ENCODE peak calls at places on chromosome 6, in four cellular contexts. G, B, U and K are unnamed samples.

GRCh38 chr6:139534472-139535115 is 160.1 kb upstream of the CITED2 start:
- DNase-seq in G (no peak), B (no peak), U (no peak), K (peak; percentile 71)

GRCh38 chr6:68400396-68400795 is 234.7 kb upstream of the ADGRB3 start:
- DNase-seq in G (no peak), B (no peak), U (no peak), K (no peak)

GRCh38 chr6:46234700-46235099 is 63.9 kb upstream of the ENPP5 start:
- DNase-seq in G (no peak), B (no peak), U (no peak), K (no peak)

GRCh38 chr6:10520468-10520867 is 683 bp upstream of the GCNT2 start:
- DNase-seq in G (no peak), B (no peak), U (no peak), K (no peak)

GRCh38 chr6:165227644-165228329 is 81.6 kb downstream of the C6orf118 start:
- DNase-seq in G (no peak), B (no peak), U (no peak), K (no peak)

GRCh38 chr6:80543598-80544181 is 437.2 kb downstream of the BCKDHB start:
- DNase-seq in G (no peak), B (no peak), U (no peak), K (no peak)

GRCh38 chr6:113774122-113774835 is 82.9 kb upstream of the MARCKS start:
- DNase-seq in G (no peak), B (no peak), U (no peak), K (no peak)

GRCh38 chr6:12324741-12325140 is 34.6 kb downstream of the EDN1 start:
- DNase-seq in G (no peak), B (no peak), U (no peak), K (no peak)

GRCh38 chr6:44701637-44702101 is 314.2 kb downstream of the CDC5L start:
- DNase-seq in G (no peak), B (no peak), U (no peak), K (no peak)

GRCh38 chr6:22877946-22878705 is 308.8 kb downstream of the HDGFL1 start:
- DNase-seq in G (no peak), B (no peak), U (no peak), K (no peak)

GRCh38 chr6:123333000-123333756 is 303.6 kb downstream of the TRDN start:
- DNase-seq in G (no peak), B (no peak), U (no peak), K (no peak)

GRCh38 chr6:169174516-169175359 is 78.9 kb downstream of the THBS2 start:
- DNase-seq in G (no peak), B (no peak), U (no peak), K (no peak)

GRCh38 chr6:100761841-100762240 is 119.3 kb downstream of the ASCC3 start:
- DNase-seq in G (no peak), B (no peak), U (no peak), K (no peak)

GRCh38 chr6:137824502-137824879 is 42.6 kb upstream of the TNFAIP3 start:
- DNase-seq in G (no peak), B (no peak), U (no peak), K (no peak)

GRCh38 chr6:104929348-104929747 is 27.6 kb upstream of the LIN28B start:
- DNase-seq in G (no peak), B (no peak), U (no peak), K (no peak)

DNA sequence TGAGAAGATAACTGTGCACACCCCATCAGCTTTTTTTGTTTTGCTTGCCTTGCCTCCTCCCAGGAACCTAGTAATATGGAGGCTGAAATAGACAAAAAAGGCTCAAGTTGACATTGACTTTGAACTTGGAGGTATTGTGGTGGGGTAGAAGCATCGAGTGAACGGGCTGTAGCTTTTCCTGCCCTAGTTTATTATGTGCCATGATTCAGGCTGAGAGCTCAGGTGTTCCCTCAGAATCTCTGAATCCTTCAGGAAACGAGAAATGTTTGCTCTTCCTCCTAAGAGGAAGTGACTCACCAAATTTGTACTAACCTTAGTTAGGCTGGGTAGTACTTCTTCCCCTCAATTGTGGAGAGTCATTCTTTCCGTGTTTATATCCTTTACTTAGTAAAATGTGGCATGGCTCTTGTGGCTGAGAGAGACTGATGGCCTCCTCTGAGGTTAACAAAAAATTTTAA is 98.8 kb downstream of the SASH1 start:
- DNase-seq in G (no peak), B (no peak), U (no peak), K (no peak)
- H3K4me1 ChIP-seq in G (peaks cover 12% of the 10 kb centered on the region), B (no peaks in the 10 kb centered on the region), U (no peaks in the 10 kb centered on the region), K (no peaks in the 10 kb centered on the region)

DNA sequence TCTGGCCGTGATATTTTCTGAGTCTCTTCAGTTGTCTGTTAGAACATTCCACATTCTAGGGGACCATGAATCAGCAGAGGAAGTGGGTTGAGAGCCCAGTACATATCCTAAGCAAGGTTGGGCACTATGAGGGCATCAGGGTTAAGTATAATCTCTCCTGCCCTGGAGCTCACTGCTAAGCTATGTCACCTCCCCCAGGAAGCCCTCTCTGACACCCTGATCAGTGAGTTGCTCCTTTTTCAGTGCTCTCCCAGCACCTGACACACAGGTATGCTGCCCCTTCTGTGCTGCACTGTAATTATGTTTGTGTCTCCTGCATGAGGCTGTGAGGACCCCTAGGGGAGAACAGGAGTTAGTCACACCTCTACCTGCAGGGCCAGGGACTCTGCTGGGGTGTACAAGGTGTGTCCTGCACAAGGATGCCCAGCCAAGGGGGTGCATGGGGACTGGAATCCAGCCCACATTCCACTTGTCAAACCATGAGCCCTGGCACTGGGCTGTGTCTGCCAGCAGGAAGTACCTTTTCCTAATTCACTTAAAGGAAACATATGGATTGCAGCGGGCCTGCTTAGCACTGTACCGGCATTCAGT is 3.9 kb downstream of the RAB44 start:
- DNase-seq in G (no peak), B (no peak), U (no peak), K (no peak)
- TF ChIP-seq CTCF in G (no peak), B (no peak), U (no peak), K (no peak)

GRCh38 chr6:143192766-143193165 is 132.1 kb downstream of the AIG1 start:
- DNase-seq in G (no peak), B (no peak), U (no peak), K (no peak)

GRCh38 chr6:143193571-143194094 is 132.9 kb downstream of the AIG1 start:
- DNase-seq in G (no peak), B (no peak), U (no peak), K (no peak)

GRCh38 chr6:143187173-143187908 is 126.7 kb downstream of the AIG1 start:
- DNase-seq in G (no peak), B (no peak), U (no peak), K (no peak)

GRCh38 chr6:143183735-143184134 is 123.0 kb downstream of the AIG1 start:
- DNase-seq in G (no peak), B (no peak), U (no peak), K (no peak)

GRCh38 chr6:143188292-143188691 is 127.6 kb downstream of the AIG1 start:
- DNase-seq in G (no peak), B (no peak), U (no peak), K (no peak)
- H3K36me3 ChIP-seq in G (no peaks in the 10 kb centered on the region), B (no peaks in the 10 kb centered on the region), U (no peaks in the 10 kb centered on the region), K (no peaks in the 10 kb centered on the region)

GRCh38 chr6:53067799-53068442 is 2.7 kb downstream of the FBXO9 start:
- DNase-seq in G (no peak), B (no peak), U (no peak), K (no peak)

GRCh38 chr6:53070808-53071207 is 5.6 kb downstream of the FBXO9 start:
- DNase-seq in G (no peak), B (no peak), U (no peak), K (no peak)

GRCh38 chr6:53066874-53067273 is 1.7 kb downstream of the FBXO9 start:
- DNase-seq in G (no peak), B (no peak), U (no peak), K (no peak)

GRCh38 chr6:53067307-53067706 is 2.1 kb downstream of the FBXO9 start:
- DNase-seq in G (no peak), B (no peak), U (no peak), K (no peak)

DNA sequence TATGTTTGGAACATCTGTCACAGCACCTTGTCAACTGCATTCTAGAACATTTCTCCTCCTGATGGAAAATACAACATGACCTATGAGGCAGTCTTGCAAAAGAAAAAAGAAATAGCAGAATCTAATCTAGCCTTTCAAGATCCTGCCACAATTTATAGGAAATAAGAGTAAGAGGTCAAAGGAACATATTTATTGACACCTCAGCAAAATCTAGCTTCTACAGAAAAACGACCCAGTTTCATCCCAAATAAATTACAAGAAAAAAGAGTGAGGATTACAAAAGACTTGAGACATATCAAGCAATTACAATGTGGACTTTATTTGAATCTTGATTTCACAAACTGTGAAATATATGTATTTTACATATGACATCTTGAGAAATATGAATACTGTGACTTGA is 4.2 kb downstream of the FBXO9 start:
- DNase-seq in G (no peak), B (no peak), U (no peak), K (no peak)
- H3K4me1 ChIP-seq in G (peaks cover 12% of the 10 kb centered on the region), B (no peaks in the 10 kb centered on the region), U (peaks cover 7% of the 10 kb centered on the region), K (peaks cover 9% of the 10 kb centered on the region)

DNA sequence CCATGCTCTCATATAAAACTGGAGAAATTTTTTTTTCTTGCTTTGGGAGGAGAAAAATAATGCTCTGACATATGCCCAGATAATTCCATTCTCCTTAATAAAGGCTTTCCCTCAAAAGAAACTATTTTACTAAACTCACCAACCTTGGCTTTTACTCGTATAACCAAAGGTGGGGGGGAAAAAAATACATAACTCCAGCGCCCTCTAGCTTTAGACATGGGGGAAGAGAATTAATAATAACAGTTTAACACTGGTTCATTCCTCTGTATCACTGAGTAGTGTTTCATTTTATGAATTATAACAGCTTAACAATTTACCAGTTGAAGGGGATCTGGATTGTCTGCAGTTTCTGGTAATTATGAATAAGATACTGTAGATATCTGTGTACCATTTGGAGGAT is 1226.1 kb downstream of the GRIK2 start:
- DNase-seq in G (no peak), B (no peak), U (no peak), K (no peak)
- TF ChIP-seq CTCF in G (no peak), B (no peak), U (no peak), K (no peak)

DNA sequence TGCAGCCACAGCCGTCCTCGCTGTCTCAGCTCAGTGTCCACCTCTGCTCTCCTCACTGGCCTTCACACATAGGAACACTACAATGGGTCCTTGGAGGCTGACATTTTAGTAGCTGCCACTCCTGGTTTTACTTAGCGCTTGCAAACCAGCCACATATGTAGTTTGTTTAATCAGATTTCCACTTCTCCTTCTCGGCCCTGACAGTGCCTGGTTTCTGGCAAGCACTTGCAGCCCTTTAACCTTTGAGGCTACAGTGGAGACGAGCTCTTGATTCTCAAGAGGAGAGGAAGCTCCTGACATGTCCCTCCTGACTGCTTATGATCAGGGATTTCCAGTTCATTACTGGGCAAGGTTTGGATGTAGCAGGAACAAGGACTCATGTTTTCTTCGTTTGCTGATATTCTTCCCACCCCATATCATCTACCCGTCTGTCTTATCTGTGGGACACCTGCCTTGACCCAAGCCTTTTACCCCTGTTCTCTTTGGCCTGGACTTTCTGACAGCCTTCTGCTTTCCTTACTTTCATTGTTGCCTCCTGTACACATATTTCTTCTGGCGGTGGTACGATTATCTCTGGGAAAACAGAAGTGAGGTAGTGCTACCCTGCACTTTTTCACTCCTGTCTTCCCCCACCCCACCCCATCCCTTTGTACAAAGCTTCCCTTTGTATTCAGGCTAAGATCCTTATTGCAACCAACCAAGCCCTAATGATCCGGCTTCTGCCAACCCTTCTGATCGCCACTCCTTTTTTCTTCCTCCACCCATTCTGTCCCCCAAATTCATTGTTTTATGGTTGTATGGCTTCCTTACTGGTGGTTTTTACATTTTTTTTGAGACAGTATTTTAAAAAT is 31.2 kb downstream of the CEP43 start:
- DNase-seq in G (no peak), B (no peak), U (no peak), K (no peak)
- H3K36me3 ChIP-seq in G (no peaks in the 10 kb centered on the region), B (no peaks in the 10 kb centered on the region), U (peaks cover 11% of the 10 kb centered on the region), K (peaks cover 6% of the 10 kb centered on the region)

GRCh38 chr6:128511518-128511917 is 8.9 kb downstream of the PTPRK start:
- DNase-seq in G (no peak), B (no peak), U (no peak), K (no peak)
- H3K4me1 ChIP-seq in G (peaks cover 7% of the 10 kb centered on the region), B (no peaks in the 10 kb centered on the region), U (peaks cover 20% of the 10 kb centered on the region), K (peaks cover 78% of the 10 kb centered on the region)

GRCh38 chr6:25961619-25962367 is 809 bp upstream of the TRIM38 start:
- DNase-seq in G (no peak), B (no peak), U (no peak), K (no peak)
- TF ChIP-seq CTCF in G (no peak), B (no peak), U (no peak), K (no peak)